ENCODE peak calls at places on chromosome 22, in nine cellular contexts. W is left lung; Z is gastroesophageal sphincter; H is T-cell; B is aorta; M is body of pancreas; E is HepG2; T is CD4-positive, CD25-positive, alpha-beta regulatory T cell; F is activated CD8-positive, alpha-beta memory T cell treated with anti-CD3 and anti-CD28 coated beads, Interleukin-2, amount 10 ng/mL, durations not matched to agents 7 days and 5 days. A is an unnamed sample.
A peak's percentile ranks its signal among the peaks of the same experiment; 100 is the strongest.

GRCh38 chr22:23897320-23897719 is 3.1 kb downstream of the MIF start:
- ATAC-seq in B (no peak), Z (no peak), H (no peak), M (no peak), W (no peak), T (no peak), E (no peak), F (no peak), A (no peak)

GRCh38 chr22:30210235-30210831 is 36.2 kb downstream of the LIF start:
- ATAC-seq in Z (no peak), H (no peak), M (peak; percentile 63), W (no peak), E (peak; percentile 78), B (no peak), T (no peak), F (no peak), A (no peak)

GRCh38 chr22:42171946-42172345 is 41.3 kb upstream of the CYP2D6 start:
- ATAC-seq in F (no peak), T (no peak), E (peak; percentile 15), W (no peak), Z (no peak), M (no peak), B (no peak), H (no peak), A (no peak)

GRCh38 chr22:31829505-31829904 is 75.7 kb downstream of the DEPDC5 start:
- ATAC-seq in H (no peak), M (peak; percentile 42), B (no peak), W (peak; percentile 78), Z (no peak), F (peak; percentile 90), T (peak; percentile 62), E (no peak), A (peak; percentile 97)

GRCh38 chr22:50612168-50612714 is 11.6 kb downstream of the MAPK8IP2 start:
- ATAC-seq in M (no peak), Z (no peak), F (no peak), H (no peak), E (no peak), T (no peak), W (no peak), B (no peak), A (no peak)

GRCh38 chr22:44968736-44969135 is 41.1 kb downstream of the PHF21B start:
- ATAC-seq in B (no peak), Z (no peak), W (no peak), F (no peak), E (no peak), M (no peak), T (no peak), H (no peak), A (no peak)

GRCh38 chr22:46753360-46753759 is 9.1 kb upstream of the TBC1D22A start:
- ATAC-seq in H (no peak), Z (no peak), M (no peak), W (no peak), E (no peak), B (no peak), T (no peak), F (no peak), A (no peak)

GRCh38 chr22:38258895-38259294 is 13.9 kb downstream of the TMEM184B start:
- ATAC-seq in E (no peak), B (no peak), W (no peak), M (no peak), T (no peak), Z (no peak), F (no peak), H (no peak), A (no peak)

GRCh38 chr22:44834065-44834464 is 81.7 kb downstream of the ARHGAP8 start:
- ATAC-seq in M (no peak), E (no peak), B (no peak), Z (no peak), W (no peak), F (no peak), T (no peak), H (no peak), A (no peak)

GRCh38 chr22:36383110-36383581 is 4.6 kb downstream of the MYH9 start:
- ATAC-seq in Z (no peak), M (no peak), T (no peak), W (no peak), E (no peak), B (no peak), F (peak; percentile 4), H (no peak), A (peak; percentile 19)

GRCh38 chr22:39183991-39184585 is 31.6 kb upstream of the CBX7 start:
- ATAC-seq in Z (no peak), M (peak; percentile 78), E (peak; percentile 45), W (peak; percentile 30), B (no peak), T (no peak), F (no peak), H (no peak), A (no peak)

GRCh38 chr22:44957267-44957905 is 52.4 kb downstream of the PHF21B start:
- ATAC-seq in F (no peak), T (no peak), Z (no peak), B (no peak), M (no peak), H (no peak), W (no peak), E (peak; percentile 84), A (no peak)

GRCh38 chr22:32622004-32622761 is 147.6 kb downstream of the FBXO7 start:
- ATAC-seq in F (no peak), E (peak; percentile 80), H (no peak), M (peak; percentile 33), Z (peak; percentile 69), W (peak; percentile 63), T (no peak), B (no peak), A (no peak)

GRCh38 chr22:35872451-35872850 is 154.8 kb downstream of the APOL5 start:
- ATAC-seq in W (no peak), B (no peak), H (no peak), E (no peak), T (no peak), M (no peak), Z (peak; percentile 77), F (no peak), A (no peak)

GRCh38 chr22:19559324-19559811 is 35.2 kb upstream of the CLDN5 start:
- ATAC-seq in H (no peak), Z (no peak), T (no peak), B (no peak), W (no peak), M (no peak), F (no peak), E (peak; percentile 48), A (no peak)

GRCh38 chr22:29377979-29378378 is 10.4 kb downstream of the AP1B1 start:
- ATAC-seq in H (no peak), M (peak; percentile 88), T (no peak), B (no peak), W (peak; percentile 56), F (no peak), E (no peak), Z (no peak), A (no peak)

GRCh38 chr22:30970356-30970746 is 1.3 kb downstream of the TUG1 start:
- ATAC-seq in W (no peak), F (no peak), T (no peak), Z (no peak), B (no peak), H (no peak), E (no peak), M (no peak), A (no peak)

GRCh38 chr22:36435516-36436415 is 45.7 kb downstream of the TXN2 start:
- ATAC-seq in M (peak; percentile 63), F (peak; percentile 85), H (peak; percentile 87), W (peak; percentile 46), B (no peak), E (peak; percentile 77), Z (peak; percentile 8), T (peak; percentile 86), A (peak; percentile 78)

GRCh38 chr22:22369962-22370265 is 125.3 kb downstream of the VPREB1 start:
- ATAC-seq in M (no peak), E (no peak), W (peak; percentile 62), B (peak; percentile 46), H (no peak), F (no peak), Z (no peak), T (no peak), A (no peak)

GRCh38 chr22:25346859-25347751 is 127.7 kb downstream of the CRYBB2 start:
- ATAC-seq in B (no peak), T (no peak), E (peak; percentile 46), H (no peak), Z (no peak), F (no peak), W (no peak), M (no peak), A (no peak)

GRCh38 chr22:42601879-42602465 is 12.7 kb downstream of the POLDIP3 start:
- ATAC-seq in M (no peak), H (no peak), F (no peak), B (no peak), E (peak; percentile 91), T (no peak), W (no peak), Z (no peak), A (no peak)

GRCh38 chr22:22216450-22216959 is 28.1 kb upstream of the VPREB1 start:
- ATAC-seq in M (no peak), T (no peak), H (no peak), E (no peak), B (no peak), W (no peak), Z (no peak), F (no peak), A (peak; percentile 35)

GRCh38 chr22:39361495-39361894 is 11.7 kb downstream of the SYNGR1 start:
- ATAC-seq in T (no peak), F (no peak), Z (no peak), B (no peak), M (no peak), E (no peak), H (no peak), W (no peak), A (no peak)

GRCh38 chr22:19525116-19525660 is 978 bp upstream of the CLDN5 start:
- ATAC-seq in Z (no peak), F (no peak), M (peak; percentile 18), B (peak; percentile 15), E (peak; percentile 6), H (no peak), T (no peak), W (no peak), A (no peak)

GRCh38 chr22:32967285-32968101 is 90.7 kb downstream of the SYN3 start:
- ATAC-seq in E (peak; percentile 96), M (no peak), Z (no peak), B (peak; percentile 26), W (peak; percentile 52), H (no peak), F (no peak), T (no peak), A (no peak)

GRCh38 chr22:35335468-35335867 is 35.8 kb downstream of the TOM1 start:
- ATAC-seq in W (no peak), B (no peak), M (no peak), F (no peak), Z (no peak), H (no peak), E (peak; percentile 25), T (no peak), A (no peak)

GRCh38 chr22:20267441-20268288 is 453 bp downstream of the RTN4R start:
- ATAC-seq in E (no peak), F (no peak), Z (no peak), W (peak; percentile 30), B (no peak), H (no peak), M (peak; percentile 15), T (no peak), A (no peak)

GRCh38 chr22:19759459-19759993 is 1.1 kb upstream of the TBX1 start:
- ATAC-seq in M (no peak), B (no peak), E (no peak), T (no peak), W (no peak), Z (no peak), F (no peak), H (no peak), A (no peak)

GRCh38 chr22:36405671-36406070 is 17.9 kb upstream of the MYH9 start:
- ATAC-seq in M (no peak), F (peak; percentile 54), Z (no peak), E (no peak), B (no peak), T (peak; percentile 47), H (peak; percentile 78), W (peak; percentile 43), A (peak; percentile 51)

GRCh38 chr22:17698948-17699347 is 60.4 kb downstream of the BCL2L13 start:
- ATAC-seq in Z (no peak), B (no peak), H (no peak), T (no peak), W (no peak), F (no peak), M (no peak), E (no peak), A (no peak)

GRCh38 chr22:17491090-17491489 is 72.2 kb upstream of the SLC25A18 start:
- ATAC-seq in M (no peak), Z (no peak), E (no peak), F (no peak), W (no peak), H (no peak), T (no peak), B (no peak), A (no peak)